ENCODE peak calls at places on chromosome 16, in five cellular contexts. K, U, C, V and Q are unnamed samples.

GRCh38 chr16:8655184-8655717 is 19.2 kb upstream of the ABAT start:
- DNase-seq in K (peak; percentile 85), U (peak; percentile 13), C (no peak), V (peak; percentile 57), Q (no peak)

GRCh38 chr16:88742896-88743605 is 36.7 kb downstream of the CTU2 start:
- DNase-seq in K (no peak), U (no peak), C (no peak), V (no peak), Q (no peak)

GRCh38 chr16:81511371-81511770 is 66.8 kb downstream of the CMIP start:
- DNase-seq in K (no peak), U (peak; percentile 89), C (no peak), V (no peak), Q (no peak)

GRCh38 chr16:14409563-14409962 is 220.5 kb downstream of the PARN start:
- DNase-seq in K (no peak), U (no peak), C (no peak), V (peak; percentile 34), Q (no peak)

GRCh38 chr16:22055881-22056280 is 36.5 kb upstream of the VWA3A start:
- DNase-seq in K (no peak), U (no peak), C (no peak), V (no peak), Q (no peak)

GRCh38 chr16:56102159-56102798 is 89.0 kb upstream of the GNAO1 start:
- DNase-seq in K (no peak), U (no peak), C (peak; percentile 90), V (peak; percentile 29), Q (no peak)

GRCh38 chr16:5761592-5761991 is 664.0 kb upstream of the EEF2KMT start:
- DNase-seq in K (no peak), U (no peak), C (no peak), V (no peak), Q (no peak)

GRCh38 chr16:86580798-86581185 is 2.4 kb downstream of the FOXL1 start:
- DNase-seq in K (no peak), U (no peak), C (no peak), V (no peak), Q (no peak)

GRCh38 chr16:86707581-86707980 is 129.2 kb downstream of the FOXL1 start:
- DNase-seq in K (no peak), U (no peak), C (no peak), V (no peak), Q (no peak)

GRCh38 chr16:82758904-82759303 is 132.1 kb downstream of the CDH13 start:
- DNase-seq in K (no peak), U (no peak), C (no peak), V (no peak), Q (no peak)

GRCh38 chr16:79288046-79288445 is 312.5 kb downstream of the MAF start:
- DNase-seq in K (peak; percentile 46), U (no peak), C (no peak), V (no peak), Q (no peak)

GRCh38 chr16:17277981-17278381 is 192.8 kb downstream of the XYLT1 start:
- DNase-seq in K (no peak), U (no peak), C (peak; percentile 91), V (peak; percentile 76), Q (no peak)

GRCh38 chr16:49378238-49378637 is 4.6 kb downstream of the C16orf78 start:
- DNase-seq in K (no peak), U (no peak), C (no peak), V (no peak), Q (no peak)